ENCODE peak calls at places on chromosomes 5 and 9, in four cellular contexts. One of them, this sample, is unnamed.
A peak's percentile ranks its signal among the peaks of the same experiment; 100 is the strongest.

GRCh38 chr9:136403538-136403914 is 3.6 kb upstream of the SNAPC4 start:
- DNase-seq in GM23248: no peak
- DNase-seq in epithelial cell of esophagus: no peak
- DNase-seq in effector memory CD4-positive, alpha-beta T cell: peak; percentile 73
- DNase-seq in this sample: peak; percentile 83

GRCh38 chr9:108478431-108478837 is 377.4 kb downstream of the ACTL7B start:
- DNase-seq in epithelial cell of esophagus: peak; percentile 96
- DNase-seq in effector memory CD4-positive, alpha-beta T cell: no peak
- DNase-seq in GM23248: peak; percentile 89
- DNase-seq in this sample: no peak

GRCh38 chr5:73321757-73322452 is 126.7 kb downstream of the FOXD1 start:
- DNase-seq in epithelial cell of esophagus: peak; percentile 99
- DNase-seq in GM23248: peak; percentile 96
- DNase-seq in effector memory CD4-positive, alpha-beta T cell: no peak
- DNase-seq in this sample: no peak

GRCh38 chr9:77224750-77225312 is 47.5 kb downstream of the VPS13A start:
- DNase-seq in GM23248: peak; percentile 56
- DNase-seq in epithelial cell of esophagus: peak; percentile 49
- DNase-seq in effector memory CD4-positive, alpha-beta T cell: no peak
- DNase-seq in this sample: no peak

GRCh38 chr9:97938081-97938644 is at the start of gene HEMGN:
- DNase-seq in GM23248: no peak
- DNase-seq in effector memory CD4-positive, alpha-beta T cell: peak; percentile 36
- DNase-seq in epithelial cell of esophagus: no peak
- DNase-seq in this sample: peak; percentile 65

GRCh38 chr5:1409386-1410110 is 35.7 kb downstream of the SLC6A3 start:
- DNase-seq in epithelial cell of esophagus: peak; percentile 10
- DNase-seq in effector memory CD4-positive, alpha-beta T cell: no peak
- DNase-seq in GM23248: peak; percentile 52
- DNase-seq in this sample: no peak

GRCh38 chr5:150637245-150638052 is 3.0 kb upstream of the SYNPO start:
- DNase-seq in effector memory CD4-positive, alpha-beta T cell: no peak
- DNase-seq in epithelial cell of esophagus: peak; percentile 78
- DNase-seq in GM23248: peak; percentile 92
- DNase-seq in this sample: no peak

GRCh38 chr9:7392161-7392560 is 407.4 kb downstream of the DMAC1 start:
- DNase-seq in effector memory CD4-positive, alpha-beta T cell: no peak
- DNase-seq in GM23248: no peak
- DNase-seq in epithelial cell of esophagus: no peak
- DNase-seq in this sample: no peak

GRCh38 chr9:75540185-75540584 is 350.3 kb upstream of the PCSK5 start:
- DNase-seq in effector memory CD4-positive, alpha-beta T cell: no peak
- DNase-seq in GM23248: no peak
- DNase-seq in epithelial cell of esophagus: no peak
- DNase-seq in this sample: no peak

GRCh38 chr5:142492781-142493281 is 168.0 kb upstream of the SPRY4 start:
- DNase-seq in epithelial cell of esophagus: no peak
- DNase-seq in GM23248: peak; percentile 63
- DNase-seq in effector memory CD4-positive, alpha-beta T cell: no peak
- DNase-seq in this sample: no peak

GRCh38 chr5:102853680-102854079 is 98.6 kb downstream of the PAM start:
- DNase-seq in epithelial cell of esophagus: no peak
- DNase-seq in GM23248: peak; percentile 47
- DNase-seq in effector memory CD4-positive, alpha-beta T cell: no peak
- DNase-seq in this sample: peak; percentile 21

GRCh38 chr5:40221796-40222195 is 457.9 kb upstream of the PTGER4 start:
- DNase-seq in epithelial cell of esophagus: peak; percentile 88
- DNase-seq in GM23248: peak; percentile 91
- DNase-seq in effector memory CD4-positive, alpha-beta T cell: no peak
- DNase-seq in this sample: no peak

GRCh38 chr9:13109781-13110180 is 169.7 kb downstream of the MPDZ start:
- DNase-seq in GM23248: no peak
- DNase-seq in epithelial cell of esophagus: peak; percentile 92
- DNase-seq in effector memory CD4-positive, alpha-beta T cell: no peak
- DNase-seq in this sample: no peak

GRCh38 chr9:119289740-119290139 is 79.5 kb downstream of the BRINP1 start:
- DNase-seq in effector memory CD4-positive, alpha-beta T cell: no peak
- DNase-seq in GM23248: peak; percentile 73
- DNase-seq in epithelial cell of esophagus: peak; percentile 48
- DNase-seq in this sample: no peak

GRCh38 chr5:56814963-56815656 is at the start of gene MAP3K1:
- DNase-seq in epithelial cell of esophagus: peak; percentile 82
- DNase-seq in effector memory CD4-positive, alpha-beta T cell: peak; percentile 75
- DNase-seq in GM23248: peak; percentile 82
- DNase-seq in this sample: peak; percentile 85

GRCh38 chr5:14110680-14111079 is 32.5 kb upstream of the TRIO start:
- DNase-seq in GM23248: peak; percentile 96
- DNase-seq in effector memory CD4-positive, alpha-beta T cell: no peak
- DNase-seq in epithelial cell of esophagus: peak; percentile 52
- DNase-seq in this sample: no peak

GRCh38 chr5:81838307-81838906 is 87.5 kb upstream of the SSBP2 start:
- DNase-seq in epithelial cell of esophagus: peak; percentile 57
- DNase-seq in effector memory CD4-positive, alpha-beta T cell: no peak
- DNase-seq in GM23248: peak; percentile 64
- DNase-seq in this sample: no peak

GRCh38 chr9:113220467-113221002 is 542 bp downstream of the FKBP15 start:
- DNase-seq in epithelial cell of esophagus: peak; percentile 13
- DNase-seq in GM23248: peak; percentile 42
- DNase-seq in effector memory CD4-positive, alpha-beta T cell: no peak
- DNase-seq in this sample: no peak

GRCh38 chr5:33679791-33680190 is 212.0 kb downstream of the ADAMTS12 start:
- DNase-seq in effector memory CD4-positive, alpha-beta T cell: no peak
- DNase-seq in epithelial cell of esophagus: no peak
- DNase-seq in GM23248: peak; percentile 74
- DNase-seq in this sample: no peak

GRCh38 chr5:66164044-66164790 is 20.1 kb downstream of the SREK1 start:
- DNase-seq in effector memory CD4-positive, alpha-beta T cell: no peak
- DNase-seq in GM23248: peak; percentile 89
- DNase-seq in epithelial cell of esophagus: no peak
- DNase-seq in this sample: no peak

GRCh38 chr5:135835766-135836165 is 1.3 kb downstream of the SLC25A48 start:
- DNase-seq in GM23248: no peak
- DNase-seq in effector memory CD4-positive, alpha-beta T cell: no peak
- DNase-seq in epithelial cell of esophagus: no peak
- DNase-seq in this sample: no peak

GRCh38 chr5:107739661-107740060 is 68.9 kb upstream of the EFNA5 start:
- DNase-seq in effector memory CD4-positive, alpha-beta T cell: no peak
- DNase-seq in epithelial cell of esophagus: peak; percentile 80
- DNase-seq in GM23248: no peak
- DNase-seq in this sample: no peak

GRCh38 chr5:24208540-24209141 is 436.1 kb downstream of the CDH10 start:
- DNase-seq in GM23248: no peak
- DNase-seq in epithelial cell of esophagus: no peak
- DNase-seq in effector memory CD4-positive, alpha-beta T cell: no peak
- DNase-seq in this sample: no peak

GRCh38 chr5:82526540-82526939 is 248.4 kb upstream of the RPS23 start:
- DNase-seq in GM23248: no peak
- DNase-seq in effector memory CD4-positive, alpha-beta T cell: no peak
- DNase-seq in epithelial cell of esophagus: no peak
- DNase-seq in this sample: no peak

GRCh38 chr5:39100851-39101396 is 26.7 kb upstream of the RICTOR start:
- DNase-seq in epithelial cell of esophagus: peak; percentile 98
- DNase-seq in effector memory CD4-positive, alpha-beta T cell: no peak
- DNase-seq in GM23248: peak; percentile 96
- DNase-seq in this sample: no peak

GRCh38 chr5:108801776-108802175 is 54.1 kb downstream of the FER start:
- DNase-seq in GM23248: peak; percentile 93
- DNase-seq in epithelial cell of esophagus: peak; percentile 91
- DNase-seq in effector memory CD4-positive, alpha-beta T cell: no peak
- DNase-seq in this sample: no peak

GRCh38 chr5:138641547-138642298 is 66.5 kb upstream of the HSPA9 start:
- DNase-seq in GM23248: peak; percentile 86
- DNase-seq in effector memory CD4-positive, alpha-beta T cell: peak; percentile 34
- DNase-seq in epithelial cell of esophagus: peak; percentile 73
- DNase-seq in this sample: peak; percentile 64

GRCh38 chr5:177496111-177497010 is 1.0 kb downstream of the PDLIM7 start:
- DNase-seq in epithelial cell of esophagus: peak; percentile 86
- DNase-seq in effector memory CD4-positive, alpha-beta T cell: no peak
- DNase-seq in GM23248: peak; percentile 96
- DNase-seq in this sample: no peak
- H3K4me3 ChIP-seq in epithelial cell of esophagus: peak overlapping the region; percentile 75
- H3K4me3 ChIP-seq in effector memory CD4-positive, alpha-beta T cell: no peak overlapping the region
- H3K4me3 ChIP-seq in GM23248: peak overlapping the region; percentile 86
- H3K4me3 ChIP-seq in this sample: no peak overlapping the region

DNA sequence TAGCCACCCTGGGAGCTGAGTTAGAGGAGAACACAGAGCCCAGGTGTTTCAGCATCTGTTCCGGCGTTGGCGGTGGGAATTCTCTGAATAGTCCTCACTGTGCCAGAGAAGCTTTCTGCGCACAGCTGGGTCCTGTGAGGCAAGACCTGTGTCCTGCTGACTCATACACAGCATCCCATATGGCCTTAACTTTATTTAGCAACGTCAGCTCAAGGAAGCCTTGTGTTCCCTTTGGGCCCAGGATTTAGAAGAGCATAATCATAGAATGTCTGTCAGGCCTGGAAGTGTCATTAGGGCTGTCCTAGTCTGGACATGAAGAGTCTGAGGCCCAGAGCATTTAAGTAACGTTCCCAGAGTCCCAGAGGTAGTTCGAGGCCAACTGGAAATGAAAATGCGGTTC is 188.6 kb upstream of the DMRT1 start:
- DNase-seq in effector memory CD4-positive, alpha-beta T cell: no peak
- DNase-seq in GM23248: no peak
- DNase-seq in epithelial cell of esophagus: peak; percentile 42
- DNase-seq in this sample: no peak
- H3K4me3 ChIP-seq in effector memory CD4-positive, alpha-beta T cell: no peak overlapping the region
- H3K4me3 ChIP-seq in GM23248: no peak overlapping the region
- H3K4me3 ChIP-seq in epithelial cell of esophagus: no peak overlapping the region
- H3K4me3 ChIP-seq in this sample: no peak overlapping the region

DNA sequence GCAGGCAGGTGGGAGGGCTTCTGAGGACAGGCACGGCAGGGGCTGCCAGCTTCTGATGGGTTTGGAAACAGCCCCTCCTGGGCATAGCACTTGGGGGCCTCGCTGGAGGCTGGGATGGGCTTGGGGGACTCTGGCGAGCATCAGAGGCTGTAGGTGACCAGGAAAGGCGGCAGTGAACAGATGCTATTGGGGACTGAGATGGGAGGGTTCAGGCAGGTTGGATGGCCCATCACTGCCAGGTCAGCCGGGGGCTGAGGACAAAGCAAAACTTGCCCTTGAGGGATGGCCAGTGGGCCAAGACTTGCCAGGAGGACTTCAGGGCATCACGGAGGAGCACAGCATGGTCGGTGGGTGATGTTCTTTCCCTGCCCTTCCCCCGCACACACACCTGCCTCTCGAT is 6.7 kb downstream of the AIF1L start:
- DNase-seq in GM23248: no peak
- DNase-seq in effector memory CD4-positive, alpha-beta T cell: no peak
- DNase-seq in epithelial cell of esophagus: no peak
- DNase-seq in this sample: no peak
- H3K4me3 ChIP-seq in GM23248: no peak overlapping the region
- H3K4me3 ChIP-seq in effector memory CD4-positive, alpha-beta T cell: no peak overlapping the region
- H3K4me3 ChIP-seq in epithelial cell of esophagus: no peak overlapping the region
- H3K4me3 ChIP-seq in this sample: no peak overlapping the region

GRCh38 chr5:68587181-68587580 is 371.6 kb downstream of the PIK3R1 start:
- DNase-seq in effector memory CD4-positive, alpha-beta T cell: no peak
- DNase-seq in GM23248: peak; percentile 68
- DNase-seq in epithelial cell of esophagus: no peak
- DNase-seq in this sample: no peak
- H3K4me3 ChIP-seq in effector memory CD4-positive, alpha-beta T cell: no peak overlapping the region
- H3K4me3 ChIP-seq in GM23248: no peak overlapping the region
- H3K4me3 ChIP-seq in epithelial cell of esophagus: no peak overlapping the region
- H3K4me3 ChIP-seq in this sample: no peak overlapping the region

GRCh38 chr9:86062845-86063693 is 36.3 kb downstream of the GOLM1 start:
- DNase-seq in epithelial cell of esophagus: no peak
- DNase-seq in GM23248: no peak
- DNase-seq in effector memory CD4-positive, alpha-beta T cell: no peak
- DNase-seq in this sample: no peak
- H3K4me3 ChIP-seq in epithelial cell of esophagus: no peak overlapping the region
- H3K4me3 ChIP-seq in GM23248: no peak overlapping the region
- H3K4me3 ChIP-seq in effector memory CD4-positive, alpha-beta T cell: no peak overlapping the region
- H3K4me3 ChIP-seq in this sample: no peak overlapping the region

GRCh38 chr5:59275170-59275536 is 618.4 kb downstream of the PDE4D start:
- DNase-seq in effector memory CD4-positive, alpha-beta T cell: no peak
- DNase-seq in epithelial cell of esophagus: no peak
- DNase-seq in GM23248: peak; percentile 4
- DNase-seq in this sample: no peak
- H3K4me3 ChIP-seq in effector memory CD4-positive, alpha-beta T cell: no peak overlapping the region
- H3K4me3 ChIP-seq in epithelial cell of esophagus: peak overlapping the region; percentile 50
- H3K4me3 ChIP-seq in GM23248: peak overlapping the region; percentile 79
- H3K4me3 ChIP-seq in this sample: no peak overlapping the region

GRCh38 chr5:154086123-154086522 is 47.4 kb downstream of the MFAP3 start:
- DNase-seq in effector memory CD4-positive, alpha-beta T cell: no peak
- DNase-seq in GM23248: no peak
- DNase-seq in epithelial cell of esophagus: no peak
- DNase-seq in this sample: no peak
- H3K4me3 ChIP-seq in effector memory CD4-positive, alpha-beta T cell: no peak overlapping the region
- H3K4me3 ChIP-seq in GM23248: no peak overlapping the region
- H3K4me3 ChIP-seq in epithelial cell of esophagus: no peak overlapping the region
- H3K4me3 ChIP-seq in this sample: no peak overlapping the region

DNA sequence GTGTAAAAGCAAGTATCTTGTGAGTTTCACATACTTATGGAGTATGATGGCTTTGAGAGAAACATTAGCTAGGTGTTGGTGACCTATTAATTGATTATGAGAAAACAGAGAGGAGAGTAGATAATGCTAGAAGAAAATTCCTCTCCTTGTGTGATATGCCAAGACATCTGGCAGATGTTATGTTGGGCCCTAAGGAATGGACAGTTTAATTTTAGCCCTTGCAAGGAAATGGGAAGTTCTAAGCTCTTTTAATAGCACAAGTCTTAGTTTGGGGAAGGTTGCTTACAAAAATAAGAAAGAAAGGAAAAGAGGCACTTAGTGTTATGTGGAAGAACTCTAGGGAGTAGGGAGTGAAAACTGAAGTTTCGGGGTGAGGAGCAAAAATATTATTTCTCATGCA is 5.1 kb downstream of the ZNF462 start:
- DNase-seq in GM23248: no peak
- DNase-seq in epithelial cell of esophagus: no peak
- DNase-seq in effector memory CD4-positive, alpha-beta T cell: no peak
- DNase-seq in this sample: no peak
- H3K4me3 ChIP-seq in GM23248: no peak overlapping the region
- H3K4me3 ChIP-seq in epithelial cell of esophagus: no peak overlapping the region
- H3K4me3 ChIP-seq in effector memory CD4-positive, alpha-beta T cell: no peak overlapping the region
- H3K4me3 ChIP-seq in this sample: no peak overlapping the region

GRCh38 chr5:177393990-177394389 is 6.5 kb downstream of the PFN3 start:
- DNase-seq in epithelial cell of esophagus: no peak
- DNase-seq in GM23248: no peak
- DNase-seq in effector memory CD4-positive, alpha-beta T cell: no peak
- DNase-seq in this sample: no peak
- H3K4me3 ChIP-seq in epithelial cell of esophagus: no peak overlapping the region
- H3K4me3 ChIP-seq in GM23248: no peak overlapping the region
- H3K4me3 ChIP-seq in effector memory CD4-positive, alpha-beta T cell: no peak overlapping the region
- H3K4me3 ChIP-seq in this sample: no peak overlapping the region

GRCh38 chr9:88990721-88991065 is 575 bp upstream of the S1PR3 start:
- DNase-seq in epithelial cell of esophagus: no peak
- DNase-seq in effector memory CD4-positive, alpha-beta T cell: no peak
- DNase-seq in GM23248: no peak
- DNase-seq in this sample: no peak
- H3K4me3 ChIP-seq in epithelial cell of esophagus: no peak overlapping the region
- H3K4me3 ChIP-seq in effector memory CD4-positive, alpha-beta T cell: no peak overlapping the region
- H3K4me3 ChIP-seq in GM23248: peak overlapping the region; percentile 84
- H3K4me3 ChIP-seq in this sample: no peak overlapping the region

This sample was measured in CD8-positive, alpha-beta memory T cell.